ENCODE peak calls at places on chromosomes 13 and 19, in four cellular contexts. M, L, O and X are unnamed samples.

GRCh38 chr19:42191855-42192254 is 25.6 kb downstream of the DEDD2 start:
- DNase-seq in O (peak; percentile 58), L (no peak), M (no peak), X (peak; percentile 79)

GRCh38 chr13:59413121-59413520 is 750.6 kb downstream of the DIAPH3 start:
- DNase-seq in M (no peak), O (no peak), L (no peak), X (no peak)

GRCh38 chr13:23673867-23674605 is 103.8 kb downstream of the TNFRSF19 start:
- DNase-seq in L (no peak), O (no peak), M (no peak), X (no peak)

GRCh38 chr13:66859078-66859477 is 371.1 kb downstream of the PCDH9 start:
- DNase-seq in L (no peak), O (no peak), M (no peak), X (no peak)

GRCh38 chr13:72808917-72809500 is 27.1 kb downstream of the PIBF1 start:
- DNase-seq in O (no peak), L (no peak), M (peak; percentile 10), X (no peak)

GRCh38 chr19:30711296-30711695 is 339.1 kb downstream of the ZNF536 start:
- DNase-seq in O (peak; percentile 27), M (no peak), L (no peak), X (no peak)

GRCh38 chr13:73767747-73768315 is 366.4 kb downstream of the KLF12 start:
- DNase-seq in L (no peak), O (no peak), M (no peak), X (no peak)

GRCh38 chr19:4099054-4099764 is 24.7 kb downstream of the MAP2K2 start:
- DNase-seq in L (no peak), M (no peak), O (no peak), X (no peak)